ENCODE peak calls at places on chromosomes 16 and 17, in seven cellular contexts. P, Z, E, G, J, N and L are unnamed samples.

GRCh38 chr17:7191069-7191468 is 11.9 kb upstream of the ASGR1 start:
- DNase-seq in G (no peak), Z (no peak), P (no peak), N (no peak), J (no peak), E (no peak), L (no peak)

GRCh38 chr17:77366558-77367245 is 225.9 kb downstream of the SEC14L1 start:
- DNase-seq in P (peak), N (no peak), J (no peak), E (peak), Z (peak), G (no peak), L (peak)

GRCh38 chr17:33687831-33688230 is 394.7 kb upstream of the ASIC2 start:
- DNase-seq in Z (no peak), P (no peak), G (no peak), E (no peak), N (no peak), J (no peak), L (no peak)

GRCh38 chr17:40568074-40568836 is 3.0 kb upstream of the CCR7 start:
- DNase-seq in E (no peak), N (no peak), P (no peak), G (no peak), Z (no peak), J (no peak), L (no peak)

GRCh38 chr16:87160752-87161337 is 156.3 kb downstream of the C16orf95 start:
- DNase-seq in E (no peak), G (no peak), Z (no peak), P (no peak), J (no peak), N (no peak), L (no peak)

GRCh38 chr17:49595328-49595727 is 19.7 kb downstream of the NXPH3 start:
- DNase-seq in J (no peak), G (no peak), P (no peak), E (no peak), N (no peak), Z (no peak), L (peak)

GRCh38 chr17:64355536-64356303 is 34.9 kb downstream of the PECAM1 start:
- DNase-seq in G (no peak), Z (no peak), J (no peak), P (no peak), E (peak), N (no peak), L (no peak)

GRCh38 chr17:66793810-66794209 is 41.1 kb upstream of the CACNG5 start:
- DNase-seq in P (no peak), J (no peak), E (no peak), N (no peak), G (no peak), Z (no peak), L (no peak)

GRCh38 chr16:50531359-50531758 is 16.8 kb upstream of the NKD1 start:
- DNase-seq in P (no peak), E (no peak), G (no peak), Z (no peak), J (no peak), N (no peak), L (no peak)

GRCh38 chr16:66058181-66058580 is 308.3 kb upstream of the CDH5 start:
- DNase-seq in P (no peak), G (no peak), E (no peak), J (no peak), Z (no peak), N (peak), L (no peak)

GRCh38 chr17:39782980-39783379 is 45.2 kb downstream of the GRB7 start:
- DNase-seq in J (no peak), N (no peak), P (no peak), E (no peak), G (no peak), Z (no peak), L (no peak)

GRCh38 chr16:50340578-50340977 is 28.2 kb downstream of the BRD7 start:
- DNase-seq in G (no peak), J (no peak), N (no peak), E (no peak), Z (no peak), P (no peak), L (no peak)

GRCh38 chr17:55437165-55437605 is 15.6 kb upstream of the MMD start:
- DNase-seq in J (no peak), P (no peak), E (no peak), N (no peak), Z (no peak), G (no peak), L (no peak)

GRCh38 chr16:8271344-8271743 is 319.0 kb downstream of the TMEM114 start:
- DNase-seq in G (no peak), P (no peak), E (no peak), N (no peak), Z (no peak), J (no peak), L (no peak)

GRCh38 chr17:44219126-44219635 is 294 bp downstream of the UBTF start:
- DNase-seq in Z (peak), P (peak), G (no peak), N (no peak), J (peak), E (peak), L (peak)

GRCh38 chr17:41177727-41178271 is at the start of gene KRTAP4-2:
- DNase-seq in G (no peak), P (no peak), N (no peak), E (no peak), Z (no peak), J (no peak), L (no peak)

GRCh38 chr17:78725448-78726021 is 56.5 kb downstream of the CYTH1 start:
- DNase-seq in Z (no peak), E (no peak), J (no peak), P (no peak), G (no peak), N (no peak), L (no peak)

GRCh38 chr17:80793851-80794267 is 197.8 kb upstream of the CHMP6 start:
- DNase-seq in J (no peak), E (no peak), N (no peak), P (no peak), Z (no peak), G (no peak), L (peak)

GRCh38 chr17:72514321-72514861 is 393.6 kb downstream of the SOX9 start:
- DNase-seq in G (no peak), E (no peak), J (no peak), P (no peak), Z (no peak), N (no peak), L (no peak)

GRCh38 chr16:66479661-66480264 is 52.7 kb downstream of the BEAN1 start:
- DNase-seq in J (no peak), E (no peak), G (no peak), N (no peak), Z (no peak), P (no peak), L (peak)

GRCh38 chr17:33291248-33292183 is 1.6 kb downstream of the ASIC2 start:
- DNase-seq in J (no peak), G (no peak), P (peak), Z (no peak), N (no peak), E (no peak), L (no peak)

GRCh38 chr16:593406-593805 is 3.5 kb downstream of the RAB40C start:
- DNase-seq in J (no peak), N (no peak), Z (no peak), E (no peak), G (no peak), P (peak), L (no peak)

GRCh38 chr16:14004031-14004718 is 66.9 kb upstream of the MRTFB start:
- DNase-seq in G (no peak), E (peak), Z (no peak), J (no peak), P (no peak), N (no peak), L (no peak)

GRCh38 chr16:29232811-29233704 is 173.5 kb downstream of the NPIPB11 start:
- DNase-seq in Z (no peak), P (no peak), E (no peak), J (no peak), G (no peak), N (no peak), L (peak)